ENCODE peak calls at places on chromosome 14, in seven cellular contexts. M, W, F, X, D, L and Y are unnamed samples. For H3K27me3, the result is how much of the 10 kb centered on the place peaks cover.

GRCh38 chr14:54785111-54785777 is 117.4 kb downstream of the GCH1 start:
- DNase-seq in W (no peak), F (no peak), D (no peak), X (no peak), M (no peak), L (no peak), Y (no peak)

GRCh38 chr14:36275741-36276140 is 44.7 kb downstream of the MBIP start:
- DNase-seq in F (no peak), W (peak), D (no peak), M (no peak), X (no peak), L (no peak), Y (no peak)

GRCh38 chr14:101875726-101876268 is 88.6 kb upstream of the DYNC1H1 start:
- DNase-seq in L (no peak), M (no peak), F (no peak), X (no peak), D (no peak), W (no peak), Y (no peak)

GRCh38 chr14:82003418-82003817 is 469.8 kb upstream of the SEL1L start:
- DNase-seq in D (no peak), F (no peak), M (no peak), X (no peak), L (no peak), W (no peak), Y (no peak)

GRCh38 chr14:69792887-69793421 is 4.1 kb downstream of the SLC10A1 start:
- DNase-seq in W (no peak), X (no peak), D (no peak), L (no peak), F (no peak), M (no peak), Y (no peak)

GRCh38 chr14:66443158-66443695 is 42.9 kb upstream of the CCDC196 start:
- DNase-seq in D (no peak), F (no peak), X (no peak), W (no peak), M (no peak), L (no peak), Y (no peak)

GRCh38 chr14:68664225-68664681 is 128.6 kb downstream of the ZFP36L1 start:
- DNase-seq in L (no peak), D (no peak), M (no peak), W (no peak), X (no peak), F (no peak), Y (no peak)

GRCh38 chr14:93832665-93833064 is 44.4 kb upstream of the PRIMA1 start:
- DNase-seq in D (no peak), F (peak), X (no peak), W (no peak), M (no peak), L (no peak), Y (no peak)

GRCh38 chr14:99230271-99231141 is 41.5 kb downstream of the BCL11B start:
- DNase-seq in X (no peak), M (no peak), D (no peak), W (peak), F (peak), L (no peak), Y (no peak)

GRCh38 chr14:90720336-90720735 is 95.9 kb downstream of the TTC7B start:
- DNase-seq in M (no peak), L (no peak), X (no peak), W (no peak), D (no peak), F (no peak), Y (no peak)

GRCh38 chr14:23301288-23301968 is 1.2 kb downstream of the PPP1R3E start:
- DNase-seq in W (peak), F (peak), D (peak), M (peak), L (peak), X (peak), Y (peak)

GRCh38 chr14:56235388-56235787 is 117.2 kb downstream of the PELI2 start:
- DNase-seq in F (no peak), X (no peak), M (no peak), D (no peak), W (no peak), L (no peak), Y (no peak)
- H3K27me3 ChIP-seq in F (under half), X (under half), M (under half), D (under half), W (under half), L (under half), Y (under half)

DNA sequence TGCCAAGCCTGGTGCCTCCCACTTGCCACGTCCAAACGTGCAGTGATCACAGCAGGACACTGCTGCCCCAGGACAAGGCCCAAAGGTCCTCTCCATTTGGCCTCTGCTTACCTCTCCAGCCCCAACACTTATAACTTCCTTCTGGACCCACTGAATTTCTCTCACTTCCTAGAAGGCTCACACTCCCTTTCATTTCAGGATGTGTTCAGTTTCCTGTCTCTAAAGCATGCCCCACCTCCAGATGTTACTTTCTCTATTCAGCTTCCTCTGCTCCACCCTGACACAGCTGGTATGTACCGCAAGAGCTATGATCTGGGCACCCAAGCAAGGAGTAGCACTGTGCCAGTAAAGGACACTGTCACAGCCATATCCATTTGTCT is 33.0 kb downstream of the CDKL1 start:
- DNase-seq in W (no peak), X (no peak), F (no peak), D (peak), M (no peak), L (no peak), Y (peak)
- H3K4me3 ChIP-seq in W (no peak), X (no peak), F (no peak), D (peak), M (no peak), L (peak), Y (peak)

GRCh38 chr14:28758253-28758915 is 8.2 kb upstream of the FOXG1 start:
- DNase-seq in D (no peak), W (peak), M (no peak), X (no peak), L (no peak), F (no peak), Y (no peak)

GRCh38 chr14:28759056-28759657 is 7.4 kb upstream of the FOXG1 start:
- DNase-seq in X (peak), D (no peak), F (no peak), L (peak), W (peak), M (no peak), Y (no peak)

GRCh38 chr14:28755930-28756895 is 10.4 kb upstream of the FOXG1 start:
- DNase-seq in M (no peak), W (peak), F (no peak), X (no peak), D (no peak), L (no peak), Y (no peak)

GRCh38 chr14:28756896-28757570 is 9.6 kb upstream of the FOXG1 start:
- DNase-seq in F (peak), L (no peak), W (peak), X (no peak), D (no peak), M (no peak), Y (peak)

GRCh38 chr14:28757790-28758189 is 8.8 kb upstream of the FOXG1 start:
- DNase-seq in W (no peak), D (no peak), F (no peak), L (no peak), M (no peak), X (no peak), Y (no peak)
- H3K27me3 ChIP-seq in W (half or more), D (half or more), F (half or more), L (half or more), M (half or more), X (under half), Y (under half)

GRCh38 chr14:24705840-24706239 is 71.8 kb upstream of the GZMB start:
- DNase-seq in M (no peak), L (no peak), X (no peak), F (no peak), W (no peak), D (no peak), Y (no peak)
- H3K4me3 ChIP-seq in M (no peak), L (no peak), X (no peak), F (no peak), W (no peak), D (no peak), Y (no peak)

GRCh38 chr14:64864258-64864657 is 15.4 kb downstream of the SPTB start:
- DNase-seq in D (no peak), L (no peak), F (no peak), W (no peak), M (no peak), X (no peak), Y (no peak)

GRCh38 chr14:64861916-64862315 is 17.8 kb downstream of the SPTB start:
- DNase-seq in L (no peak), W (peak), M (no peak), D (no peak), X (no peak), F (no peak), Y (no peak)

GRCh38 chr14:64870160-64870559 is 9.5 kb downstream of the SPTB start:
- DNase-seq in M (no peak), F (no peak), L (no peak), W (no peak), X (no peak), D (no peak), Y (no peak)

GRCh38 chr14:64867182-64867581 is 12.5 kb downstream of the SPTB start:
- DNase-seq in F (no peak), D (no peak), X (no peak), L (no peak), W (no peak), M (no peak), Y (no peak)

GRCh38 chr14:64865992-64866391 is 13.7 kb downstream of the SPTB start:
- DNase-seq in D (no peak), L (no peak), F (no peak), W (no peak), M (no peak), X (no peak), Y (no peak)
- H3K27me3 ChIP-seq in D (under half), L (under half), F (under half), W (under half), M (under half), X (under half), Y (under half)

DNA sequence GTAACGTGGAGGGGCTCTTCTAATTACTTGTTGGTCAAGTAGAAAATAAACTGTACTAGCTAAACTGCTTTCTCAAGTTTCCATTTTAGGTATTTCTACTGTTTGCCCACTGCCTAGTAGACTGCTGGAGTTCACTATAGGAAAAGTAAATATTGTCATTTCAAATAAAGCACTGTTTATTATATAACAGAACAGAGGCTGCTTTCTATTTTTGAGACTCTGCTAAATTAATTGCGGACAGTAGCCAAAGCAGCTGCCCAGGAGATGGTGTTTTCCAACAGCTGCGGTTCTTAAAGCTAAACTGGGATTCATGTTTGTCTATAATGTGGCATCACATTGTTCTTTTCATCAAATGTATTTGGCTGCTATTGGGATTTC is 15.9 kb upstream of the SIX1 start:
- DNase-seq in L (no peak), W (no peak), F (no peak), M (no peak), X (no peak), D (no peak), Y (no peak)
- H3K4me3 ChIP-seq in L (no peak), W (no peak), F (no peak), M (no peak), X (no peak), D (no peak), Y (no peak)

GRCh38 chr14:56528927-56529326 is 50.7 kb upstream of the TMEM260 start:
- DNase-seq in D (no peak), W (no peak), F (no peak), M (no peak), L (no peak), X (no peak), Y (no peak)

GRCh38 chr14:56522403-56522802 is 57.2 kb upstream of the TMEM260 start:
- DNase-seq in X (no peak), M (no peak), W (no peak), L (no peak), F (no peak), D (no peak), Y (no peak)

GRCh38 chr14:56524971-56525677 is 54.5 kb upstream of the TMEM260 start:
- DNase-seq in X (no peak), W (no peak), D (no peak), L (no peak), F (no peak), M (no peak), Y (no peak)
- H3K27me3 ChIP-seq in X (under half), W (under half), D (under half), L (under half), F (under half), M (under half), Y (under half)

DNA sequence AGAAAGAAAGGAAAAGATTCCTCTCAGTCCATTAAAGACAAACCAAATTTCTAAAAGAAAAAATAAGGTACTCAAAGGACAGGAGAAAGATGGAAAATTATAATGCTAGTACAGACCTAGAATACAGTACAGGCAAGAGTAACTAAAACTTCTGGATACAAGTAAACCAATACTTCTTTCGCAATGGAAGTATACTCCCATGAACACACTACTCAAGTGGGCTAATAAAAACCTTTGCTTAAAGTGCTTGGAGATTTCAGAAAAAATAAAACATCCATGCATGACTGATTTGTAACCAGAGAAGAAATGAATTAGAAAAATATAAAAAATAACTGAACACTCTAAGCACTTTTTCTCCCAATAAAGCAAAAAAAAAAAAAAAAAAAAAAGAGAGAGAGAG is 3.5 kb downstream of the ZBTB25 start:
- DNase-seq in X (no peak), W (no peak), F (no peak), L (no peak), D (no peak), M (no peak), Y (no peak)
- H3K4me3 ChIP-seq in X (no peak), W (no peak), F (no peak), L (no peak), D (no peak), M (no peak), Y (no peak)

GRCh38 chr14:74241611-74242005 is 2.4 kb downstream of the VSX2 start:
- DNase-seq in L (no peak), W (no peak), F (no peak), X (no peak), D (no peak), M (no peak), Y (no peak)
- H3K27me3 ChIP-seq in L (half or more), W (half or more), F (half or more), X (under half), D (half or more), M (half or more), Y (under half)